ENCODE peak calls at places on chromosomes 5 and 9, in four cellular contexts. One of them, this sample, is unnamed.

GRCh38 chr9:116951588-116952433 is 264.7 kb downstream of the TRIM32 start:
- DNase-seq in H1: no peak
- DNase-seq in HepG2: no peak
- DNase-seq in GM12878: peak
- DNase-seq in this sample: no peak

GRCh38 chr5:1244255-1244654 is 19.1 kb downstream of the SLC6A18 start:
- DNase-seq in H1: no peak
- DNase-seq in HepG2: no peak
- DNase-seq in GM12878: no peak
- DNase-seq in this sample: no peak

GRCh38 chr9:96553070-96553469 is 66.6 kb downstream of the CDC14B start:
- DNase-seq in H1: no peak
- DNase-seq in HepG2: no peak
- DNase-seq in GM12878: no peak
- DNase-seq in this sample: no peak

GRCh38 chr5:51072937-51073336 is 310.3 kb upstream of the ISL1 start:
- DNase-seq in H1: no peak
- DNase-seq in HepG2: no peak
- DNase-seq in GM12878: no peak
- DNase-seq in this sample: no peak

GRCh38 chr9:74293479-74293878 is 203.7 kb upstream of the RORB start:
- DNase-seq in H1: no peak
- DNase-seq in HepG2: no peak
- DNase-seq in GM12878: no peak
- DNase-seq in this sample: no peak

GRCh38 chr9:129835860-129836223 is 584 bp downstream of the USP20 start:
- DNase-seq in H1: no peak
- DNase-seq in HepG2: no peak
- DNase-seq in GM12878: no peak
- DNase-seq in this sample: no peak

GRCh38 chr5:144183254-144183889 is 12.7 kb downstream of the KCTD16 start:
- DNase-seq in H1: no peak
- DNase-seq in HepG2: no peak
- DNase-seq in GM12878: no peak
- DNase-seq in this sample: peak

GRCh38 chr9:120852240-120853018 is 9.7 kb upstream of the PSMD5 start:
- DNase-seq in H1: no peak
- DNase-seq in HepG2: no peak
- DNase-seq in GM12878: no peak
- DNase-seq in this sample: no peak

GRCh38 chr5:7754997-7755596 is 95.8 kb downstream of the CFAP90 start:
- DNase-seq in H1: peak
- DNase-seq in HepG2: peak
- DNase-seq in GM12878: no peak
- DNase-seq in this sample: peak

GRCh38 chr5:124742983-124743533 is 3.4 kb downstream of the ZNF608 start:
- DNase-seq in H1: no peak
- DNase-seq in HepG2: peak
- DNase-seq in GM12878: no peak
- DNase-seq in this sample: no peak

GRCh38 chr5:77140350-77140749 is 53.3 kb upstream of the ZBED3 start:
- DNase-seq in H1: no peak
- DNase-seq in HepG2: no peak
- DNase-seq in GM12878: no peak
- DNase-seq in this sample: no peak

GRCh38 chr5:153476767-153477166 is 13.7 kb upstream of the GRIA1 start:
- DNase-seq in H1: no peak
- DNase-seq in HepG2: no peak
- DNase-seq in GM12878: no peak
- DNase-seq in this sample: no peak

GRCh38 chr9:128903079-128903461 is 17.7 kb upstream of the PHYHD1 start:
- DNase-seq in H1: no peak
- DNase-seq in HepG2: no peak
- DNase-seq in GM12878: no peak
- DNase-seq in this sample: no peak

GRCh38 chr5:54844905-54845566 is 140.4 kb downstream of the ESM1 start:
- DNase-seq in H1: no peak
- DNase-seq in HepG2: peak
- DNase-seq in GM12878: peak
- DNase-seq in this sample: peak

GRCh38 chr5:849651-850301 is 1.0 kb downstream of the ZDHHC11 start:
- DNase-seq in H1: no peak
- DNase-seq in HepG2: peak
- DNase-seq in GM12878: no peak
- DNase-seq in this sample: no peak

GRCh38 chr9:116464987-116465571 is 222.0 kb upstream of the TRIM32 start:
- DNase-seq in H1: no peak
- DNase-seq in HepG2: no peak
- DNase-seq in GM12878: no peak
- DNase-seq in this sample: peak

GRCh38 chr9:114057161-114057560 is 20.9 kb downstream of the AMBP start:
- DNase-seq in H1: no peak
- DNase-seq in HepG2: no peak
- DNase-seq in GM12878: no peak
- DNase-seq in this sample: no peak

GRCh38 chr5:74403771-74404170 is 236.8 kb downstream of the ENC1 start:
- DNase-seq in H1: no peak
- DNase-seq in HepG2: no peak
- DNase-seq in GM12878: no peak
- DNase-seq in this sample: no peak

GRCh38 chr9:112173489-112174222 is 1.4 kb downstream of the SUSD1 start:
- DNase-seq in H1: no peak
- DNase-seq in HepG2: no peak
- DNase-seq in GM12878: no peak
- DNase-seq in this sample: peak

GRCh38 chr9:82488702-82489578 is 500.4 kb downstream of the SPATA31D1 start:
- DNase-seq in H1: no peak
- DNase-seq in HepG2: peak
- DNase-seq in GM12878: no peak
- DNase-seq in this sample: no peak

GRCh38 chr9:6757132-6757987 is at the start of gene KDM4C:
- DNase-seq in H1: peak
- DNase-seq in HepG2: peak
- DNase-seq in GM12878: peak
- DNase-seq in this sample: peak

GRCh38 chr9:125241863-125242739 is 958 bp upstream of the HSPA5 start:
- DNase-seq in H1: no peak
- DNase-seq in HepG2: no peak
- DNase-seq in GM12878: no peak
- DNase-seq in this sample: peak

GRCh38 chr5:60208681-60209080 is 315.2 kb upstream of the PDE4D start:
- DNase-seq in H1: no peak
- DNase-seq in HepG2: no peak
- DNase-seq in GM12878: no peak
- DNase-seq in this sample: no peak

GRCh38 chr5:116738270-116738947 is 163.8 kb upstream of the SEMA6A start:
- DNase-seq in H1: no peak
- DNase-seq in HepG2: no peak
- DNase-seq in GM12878: no peak
- DNase-seq in this sample: no peak

GRCh38 chr5:17252543-17252942 is 35.1 kb downstream of the BASP1 start:
- DNase-seq in H1: no peak
- DNase-seq in HepG2: no peak
- DNase-seq in GM12878: no peak
- DNase-seq in this sample: no peak

GRCh38 chr5:99911971-99912370 is 623.2 kb upstream of the FAM174A start:
- DNase-seq in H1: no peak
- DNase-seq in HepG2: no peak
- DNase-seq in GM12878: no peak
- DNase-seq in this sample: no peak

GRCh38 chr9:135524130-135524861 is 3.1 kb downstream of the LCN1 start:
- DNase-seq in H1: no peak
- DNase-seq in HepG2: no peak
- DNase-seq in GM12878: no peak
- DNase-seq in this sample: no peak
- TF ChIP-seq BRCA1 in H1: no peak
- TF ChIP-seq BRCA1 in HepG2: no peak
- TF ChIP-seq BRCA1 in GM12878: no peak
- TF ChIP-seq BRCA1 in this sample: no peak

GRCh38 chr5:23089316-23089715 is 236.2 kb upstream of the CDH12 start:
- DNase-seq in H1: no peak
- DNase-seq in HepG2: no peak
- DNase-seq in GM12878: no peak
- DNase-seq in this sample: no peak
- TF ChIP-seq BRCA1 in H1: no peak
- TF ChIP-seq BRCA1 in HepG2: no peak
- TF ChIP-seq BRCA1 in GM12878: no peak
- TF ChIP-seq BRCA1 in this sample: no peak

GRCh38 chr9:70634696-70635095 is 220.2 kb upstream of the KLF9 start:
- DNase-seq in H1: no peak
- DNase-seq in HepG2: no peak
- DNase-seq in GM12878: no peak
- DNase-seq in this sample: no peak
- TF ChIP-seq BRCA1 in H1: no peak
- TF ChIP-seq BRCA1 in HepG2: no peak
- TF ChIP-seq BRCA1 in GM12878: no peak
- TF ChIP-seq BRCA1 in this sample: no peak

DNA sequence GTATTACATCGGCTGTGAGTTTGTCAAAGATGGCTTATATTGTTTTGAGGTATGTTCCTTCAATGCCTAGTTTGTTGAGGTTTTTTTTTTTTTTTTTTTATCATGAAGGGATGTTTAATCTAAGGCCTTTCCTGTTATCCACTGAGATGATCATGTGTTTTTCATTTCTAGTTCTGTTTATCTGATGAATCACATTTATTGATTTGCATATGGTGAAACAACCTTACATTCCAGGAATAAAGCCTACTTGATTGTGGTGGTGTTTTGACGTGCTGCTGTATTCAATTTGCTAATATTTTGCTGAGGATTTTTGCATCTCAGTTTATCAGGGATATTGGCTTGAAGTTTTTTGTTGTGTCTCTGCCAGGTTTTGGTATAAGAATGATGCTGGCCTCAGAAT is 77.3 kb downstream of the CERT1 start:
- DNase-seq in H1: no peak
- DNase-seq in HepG2: no peak
- DNase-seq in GM12878: no peak
- DNase-seq in this sample: no peak
- TF ChIP-seq BRCA1 in H1: no peak
- TF ChIP-seq BRCA1 in HepG2: no peak
- TF ChIP-seq BRCA1 in GM12878: no peak
- TF ChIP-seq BRCA1 in this sample: no peak

GRCh38 chr5:67238191-67238590 is 41.6 kb upstream of the CD180 start:
- DNase-seq in H1: no peak
- DNase-seq in HepG2: no peak
- DNase-seq in GM12878: no peak
- DNase-seq in this sample: no peak
- TF ChIP-seq BRCA1 in H1: no peak
- TF ChIP-seq BRCA1 in HepG2: no peak
- TF ChIP-seq BRCA1 in GM12878: no peak
- TF ChIP-seq BRCA1 in this sample: no peak